ENCODE peak calls at places on chromosomes 2 and 18, in four cellular contexts. A, M, O and B are unnamed samples.

GRCh38 chr18:48893061-48893558 is 57.7 kb downstream of the SMAD7 start:
- DNase-seq in M (no peak), O (no peak), A (no peak), B (no peak)

GRCh38 chr2:213149332-213149875 is 2.0 kb downstream of the IKZF2 start:
- DNase-seq in M (no peak), O (no peak), A (no peak), B (no peak)

GRCh38 chr2:223860809-223861738 is 23.7 kb upstream of the AP1S3 start:
- DNase-seq in M (no peak), A (peak), O (peak), B (no peak)

GRCh38 chr18:64287926-64288325 is 139.0 kb upstream of the LINC00305 start:
- DNase-seq in M (no peak), A (no peak), O (no peak), B (no peak)

GRCh38 chr2:64284751-64285150 is 140.5 kb upstream of the PELI1 start:
- DNase-seq in O (no peak), A (no peak), M (no peak), B (no peak)

GRCh38 chr2:100967716-100968115 is 34.4 kb upstream of the RPL31 start:
- DNase-seq in O (no peak), M (no peak), A (no peak), B (no peak)

GRCh38 chr2:48306409-48307284 is 223.3 kb upstream of the STON1 start:
- DNase-seq in M (no peak), A (no peak), O (no peak), B (no peak)

GRCh38 chr18:41940506-41941215 is 14.4 kb upstream of the PIK3C3 start:
- DNase-seq in M (no peak), O (no peak), A (no peak), B (no peak)

GRCh38 chr18:76952747-76953146 is 130.4 kb downstream of the ZNF236 start:
- DNase-seq in M (no peak), A (no peak), O (no peak), B (no peak)

GRCh38 chr2:227677928-227678327 is 11.3 kb downstream of the SCYGR5 start:
- DNase-seq in O (no peak), A (no peak), M (no peak), B (no peak)

GRCh38 chr18:48787523-48788151 is 163.1 kb downstream of the SMAD7 start:
- DNase-seq in A (no peak), O (no peak), M (no peak), B (no peak)

GRCh38 chr2:219569635-219570034 is 1.7 kb downstream of the OBSL1 start:
- DNase-seq in O (no peak), A (no peak), M (no peak), B (no peak)

GRCh38 chr2:195027947-195028346 is 629.1 kb upstream of the SLC39A10 start:
- DNase-seq in O (no peak), M (no peak), A (no peak), B (no peak)

GRCh38 chr2:237869357-237870102 is 10.1 kb downstream of the RAMP1 start:
- DNase-seq in M (no peak), A (no peak), O (no peak), B (no peak)

GRCh38 chr2:24152413-24153197 is 22.2 kb upstream of the FAM228A start:
- DNase-seq in M (no peak), O (peak), A (no peak), B (no peak)

GRCh38 chr2:29309090-29310054 is 194.2 kb downstream of the CLIP4 start:
- DNase-seq in M (peak), O (peak), A (peak), B (peak)

GRCh38 chr2:45469314-45470099 is 141.6 kb downstream of the SRBD1 start:
- DNase-seq in O (peak), M (no peak), A (no peak), B (no peak)

GRCh38 chr2:163471947-163472346 is 263.9 kb downstream of the FIGN start:
- DNase-seq in O (peak), A (peak), M (no peak), B (no peak)

GRCh38 chr2:85585781-85586105 is 1.5 kb downstream of the VAMP5 start:
- DNase-seq in M (no peak), A (no peak), O (no peak), B (no peak)

GRCh38 chr2:12700989-12701388 is 15.7 kb upstream of the TRIB2 start:
- DNase-seq in A (no peak), M (no peak), O (no peak), B (no peak)

GRCh38 chr2:218892693-218893348 is 12.2 kb downstream of the WNT10A start:
- DNase-seq in A (peak), O (peak), M (peak), B (peak)

GRCh38 chr2:168525020-168525419 is 68.9 kb downstream of the CERS6 start:
- DNase-seq in M (no peak), O (no peak), A (no peak), B (no peak)
- TF ChIP-seq NR3C1 in M (no peak), O (no peak), A (no peak), B (no peak)

GRCh38 chr18:40577255-40577654 is 1377.8 kb upstream of the PIK3C3 start:
- DNase-seq in M (no peak), O (no peak), A (no peak), B (no peak)
- TF ChIP-seq NR3C1 in M (no peak), O (no peak), A (no peak), B (no peak)

GRCh38 chr2:172572981-172573380 is 17.1 kb downstream of the PDK1 start:
- DNase-seq in A (no peak), M (no peak), O (no peak), B (no peak)
- TF ChIP-seq NR3C1 in A (no peak), M (no peak), O (no peak), B (no peak)

GRCh38 chr2:108536911-108537310 is 2.6 kb downstream of the LIMS1 start:
- DNase-seq in A (no peak), M (no peak), O (no peak), B (no peak)

GRCh38 chr2:108536133-108536780 is 2.0 kb downstream of the LIMS1 start:
- DNase-seq in M (no peak), A (no peak), O (peak), B (no peak)

GRCh38 chr2:108535380-108535677 is 1.1 kb downstream of the LIMS1 start:
- DNase-seq in O (no peak), A (no peak), M (no peak), B (no peak)

GRCh38 chr2:108533832-108534576 is at the start of gene LIMS1:
- DNase-seq in M (peak), O (peak), A (peak), B (peak)

GRCh38 chr2:108534577-108535379 is 508 bp downstream of the LIMS1 start:
- DNase-seq in A (peak), O (peak), M (no peak), B (peak)
- TF ChIP-seq NR3C1 in A (no peak), O (no peak), M (no peak), B (no peak)